ENCODE peak calls at places on chromosomes 13 and 19, in six cellular contexts. P is colonic mucosa; Y is A172; J is tibial nerve; N is stimulated activated CD8-positive, alpha-beta memory T cell treated with anti-CD3 and anti-CD28 coated beads, Interleukin-7, amount 100 ng/mL, for 1 hour; T is C1 segment of cervical spinal cord. G is an unnamed sample.

GRCh38 chr13:38386421-38386820 is 36.8 kb downstream of the UFM1 start:
- DNase-seq in T (no peak), N (no peak), Y (no peak), J (no peak), P (no peak), G (no peak)

GRCh38 chr19:17243854-17244617 is 1.7 kb downstream of the NR2F6 start:
- DNase-seq in T (no peak), P (peak; percentile 76), Y (no peak), J (peak; percentile 59), N (no peak), G (no peak)

GRCh38 chr19:15223649-15224371 is 8.4 kb downstream of the EPHX3 start:
- DNase-seq in T (peak; percentile 32), N (no peak), P (no peak), J (no peak), Y (no peak), G (no peak)

GRCh38 chr13:94950303-94950702 is 238.0 kb upstream of the SOX21 start:
- DNase-seq in P (no peak), Y (no peak), J (no peak), N (no peak), T (peak; percentile 4), G (no peak)

GRCh38 chr13:52767949-52768516 is 28.4 kb upstream of the CNMD start:
- DNase-seq in T (no peak), J (no peak), P (no peak), N (no peak), Y (no peak), G (no peak)

GRCh38 chr13:94272038-94272437 is 207.4 kb downstream of the DCT start:
- DNase-seq in P (no peak), J (no peak), Y (no peak), T (no peak), N (no peak), G (no peak)

GRCh38 chr13:34340534-34340933 is 522.6 kb downstream of the RFC3 start:
- DNase-seq in T (no peak), P (no peak), J (no peak), Y (peak; percentile 74), N (no peak), G (no peak)

GRCh38 chr19:36719687-36720556 is 32.5 kb downstream of the ZNF567 start:
- DNase-seq in P (no peak), J (no peak), Y (peak; percentile 3), N (no peak), T (no peak), G (no peak)

GRCh38 chr13:44165172-44165894 is 208.3 kb upstream of the SERP2 start:
- DNase-seq in N (no peak), T (no peak), Y (no peak), J (no peak), P (no peak), G (no peak)

GRCh38 chr13:31162151-31163008 is 676 bp upstream of the HSPH1 start:
- DNase-seq in P (peak; percentile 98), Y (peak; percentile 94), T (peak; percentile 99), N (peak; percentile 86), J (peak; percentile 91), G (peak; percentile 97)

GRCh38 chr19:6590458-6591319 is at the start of gene CD70:
- DNase-seq in Y (peak; percentile 78), J (no peak), N (no peak), P (no peak), T (no peak), G (no peak)

GRCh38 chr19:18385675-18386542 is at the start of gene GDF15:
- DNase-seq in P (peak; percentile 98), J (peak; percentile 47), Y (peak; percentile 89), T (no peak), N (no peak), G (no peak)

GRCh38 chr13:43368003-43368402 is 344.6 kb downstream of the DNAJC15 start:
- DNase-seq in P (no peak), N (no peak), T (no peak), Y (no peak), J (no peak), G (no peak)

GRCh38 chr19:2054763-2055162 is 3.7 kb upstream of the MKNK2 start:
- DNase-seq in N (no peak), T (no peak), Y (peak; percentile 71), J (no peak), P (peak; percentile 84), G (no peak)

GRCh38 chr19:37303591-37304171 is 67.2 kb upstream of the ZNF527 start:
- DNase-seq in J (no peak), N (no peak), T (no peak), P (no peak), Y (no peak), G (no peak)

GRCh38 chr13:84917252-84917878 is 881.9 kb downstream of the SLITRK6 start:
- DNase-seq in P (no peak), J (no peak), N (no peak), T (no peak), Y (peak; percentile 18), G (no peak)

GRCh38 chr13:112545866-112546265 is 42.1 kb downstream of the TUBGCP3 start:
- DNase-seq in N (no peak), J (no peak), T (no peak), Y (peak; percentile 44), P (no peak), G (no peak)

G was measured in dorsolateral prefrontal cortex.